ENCODE peak calls at places on chromosomes 12 and 14, in nine cellular contexts. E is A549, B is fibroblast of lung, T is transverse colon, I is neural progenitor cell, Y is RWPE1, M is left ventricle myocardium inferior, V is A673, W is keratinocyte. A is an unnamed sample.

GRCh38 chr12:132904718-132905328 is 17.4 kb upstream of the CHFR start:
- DNase-seq in E (no peak), B (peak), T (peak), I (peak), Y (peak), M (peak), V (peak), W (no peak), A (peak)

GRCh38 chr12:70227911-70228310 is 15.3 kb upstream of the CNOT2 start:
- DNase-seq in E (no peak), B (no peak), T (no peak), I (no peak), Y (no peak), M (no peak), V (no peak), W (no peak), A (no peak)

GRCh38 chr14:58109761-58110160 is 42.3 kb downstream of the ARMH4 start:
- DNase-seq in E (no peak), B (no peak), T (no peak), I (no peak), Y (no peak), M (no peak), V (no peak), W (no peak), A (no peak)

GRCh38 chr14:91315844-91316267 is 71.4 kb upstream of the GPR68 start:
- DNase-seq in E (no peak), B (no peak), T (peak), I (no peak), Y (no peak), M (no peak), V (no peak), W (no peak), A (no peak)

GRCh38 chr12:159131-159782 is 54.7 kb downstream of the SLC6A12 start:
- DNase-seq in E (no peak), B (no peak), T (no peak), I (peak), Y (no peak), M (no peak), V (no peak), W (no peak), A (no peak)

GRCh38 chr14:74144789-74145188 is 60.0 kb downstream of the LIN52 start:
- DNase-seq in E (no peak), B (no peak), T (no peak), I (no peak), Y (no peak), M (no peak), V (no peak), W (no peak), A (no peak)

GRCh38 chr12:108777156-108777555 is 45.8 kb upstream of the CORO1C start:
- DNase-seq in E (no peak), B (no peak), T (no peak), I (peak), Y (no peak), M (no peak), V (no peak), W (no peak), A (no peak)

GRCh38 chr12:129594098-129594497 is 309.7 kb downstream of the TMEM132D start:
- DNase-seq in E (no peak), B (peak), T (no peak), I (no peak), Y (no peak), M (no peak), V (no peak), W (no peak), A (no peak)

GRCh38 chr12:14614704-14615121 is 47.0 kb upstream of the PLBD1 start:
- DNase-seq in E (no peak), B (no peak), T (no peak), I (no peak), Y (no peak), M (no peak), V (peak), W (no peak), A (no peak)

GRCh38 chr12:48765753-48766162 is 23.1 kb downstream of the ADCY6 start:
- DNase-seq in E (no peak), B (no peak), T (no peak), I (no peak), Y (no peak), M (no peak), V (no peak), W (no peak), A (no peak)

GRCh38 chr12:102452605-102453004 is 27.8 kb downstream of the IGF1 start:
- DNase-seq in E (no peak), B (no peak), T (no peak), I (no peak), Y (no peak), M (no peak), V (no peak), W (no peak), A (no peak)

GRCh38 chr14:81153187-81153586 is 67.6 kb downstream of the GTF2A1 start:
- DNase-seq in E (no peak), B (no peak), T (no peak), I (no peak), Y (no peak), M (no peak), V (no peak), W (no peak), A (no peak)

DNA sequence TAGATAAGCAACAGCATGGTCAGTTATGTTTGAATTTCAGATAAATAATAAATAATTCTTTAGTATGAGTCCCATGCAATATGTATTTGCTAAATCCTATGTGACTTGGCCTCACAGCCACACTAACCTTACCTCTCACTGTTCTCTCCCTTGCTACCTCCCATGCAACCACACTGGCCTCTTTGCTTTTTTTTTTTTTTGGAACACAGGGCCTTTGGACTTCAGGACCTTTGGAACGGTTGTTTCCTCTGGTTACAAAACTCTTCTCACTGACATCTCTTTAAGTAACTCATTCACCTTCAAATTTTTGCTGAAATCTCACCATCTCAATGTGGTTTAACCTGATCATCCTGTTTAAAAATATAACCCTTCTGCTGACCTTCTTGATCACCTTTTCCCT is 193.9 kb downstream of the SSPN start:
- DNase-seq in E (no peak), B (no peak), T (no peak), I (no peak), Y (no peak), M (no peak), V (no peak), W (no peak), A (no peak)
- H3K27ac ChIP-seq in E (no peak), B (no peak), T (no peak), I (no peak), Y (no peak), M (no peak), V (no peak), W (no peak), A (no peak)

GRCh38 chr12:5650804-5651461 is 219.0 kb downstream of the NTF3 start:
- DNase-seq in E (no peak), B (no peak), T (no peak), I (no peak), Y (no peak), M (no peak), V (no peak), W (no peak), A (no peak)

GRCh38 chr12:5654019-5654418 is 222.1 kb downstream of the NTF3 start:
- DNase-seq in E (no peak), B (no peak), T (no peak), I (no peak), Y (no peak), M (no peak), V (no peak), W (no peak), A (no peak)

DNA sequence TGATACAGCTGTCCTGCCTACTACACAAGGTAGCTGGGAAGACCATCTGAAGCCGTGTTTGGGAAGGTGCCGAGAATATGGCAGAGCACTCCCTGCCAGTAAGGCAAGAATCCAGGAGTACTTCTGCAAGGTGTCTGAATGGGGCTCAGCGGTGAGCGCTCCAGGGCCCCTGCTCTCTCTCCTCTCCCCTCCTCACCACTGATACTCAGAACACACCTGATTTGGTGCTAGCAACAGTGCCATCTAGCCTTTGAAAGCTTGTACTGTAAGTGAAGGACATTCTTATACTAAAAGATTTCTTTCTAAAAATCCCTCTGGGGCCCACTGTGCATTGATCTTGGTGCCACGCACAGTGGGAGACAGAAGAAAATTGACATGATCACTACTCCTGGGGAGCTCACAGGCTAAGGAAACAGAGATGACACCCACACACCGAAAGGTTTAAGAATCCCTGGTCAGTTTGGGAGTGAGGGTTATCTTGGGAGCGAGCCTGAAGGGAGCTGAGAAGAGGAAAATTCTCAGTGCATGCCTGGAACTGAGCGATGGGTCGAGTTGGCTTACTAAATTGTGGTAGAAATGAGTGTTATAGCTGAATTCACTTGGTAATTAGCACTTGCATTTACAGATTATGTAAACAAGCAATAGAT is 216.9 kb downstream of the NTF3 start:
- DNase-seq in E (no peak), B (peak), T (no peak), I (peak), Y (peak), M (no peak), V (peak), W (no peak), A (no peak)
- TF ChIP-seq CTCF in E (peak), B (peak), T (peak), I (peak), Y (no peak), M (peak), V (peak), W (peak), A (no peak)

GRCh38 chr14:31229009-31229408 is 21.4 kb upstream of the HECTD1 start:
- DNase-seq in E (no peak), B (no peak), T (no peak), I (no peak), Y (no peak), M (no peak), V (no peak), W (no peak), A (no peak)

GRCh38 chr14:31228533-31228932 is 20.9 kb upstream of the HECTD1 start:
- DNase-seq in E (no peak), B (peak), T (no peak), I (no peak), Y (no peak), M (no peak), V (no peak), W (no peak), A (no peak)

GRCh38 chr14:31230559-31230958 is 23.0 kb upstream of the HECTD1 start:
- DNase-seq in E (no peak), B (no peak), T (no peak), I (no peak), Y (no peak), M (no peak), V (no peak), W (no peak), A (no peak)

GRCh38 chr14:31232081-31232480 is 24.5 kb upstream of the HECTD1 start:
- DNase-seq in E (no peak), B (no peak), T (peak), I (no peak), Y (no peak), M (no peak), V (no peak), W (no peak), A (no peak)

DNA sequence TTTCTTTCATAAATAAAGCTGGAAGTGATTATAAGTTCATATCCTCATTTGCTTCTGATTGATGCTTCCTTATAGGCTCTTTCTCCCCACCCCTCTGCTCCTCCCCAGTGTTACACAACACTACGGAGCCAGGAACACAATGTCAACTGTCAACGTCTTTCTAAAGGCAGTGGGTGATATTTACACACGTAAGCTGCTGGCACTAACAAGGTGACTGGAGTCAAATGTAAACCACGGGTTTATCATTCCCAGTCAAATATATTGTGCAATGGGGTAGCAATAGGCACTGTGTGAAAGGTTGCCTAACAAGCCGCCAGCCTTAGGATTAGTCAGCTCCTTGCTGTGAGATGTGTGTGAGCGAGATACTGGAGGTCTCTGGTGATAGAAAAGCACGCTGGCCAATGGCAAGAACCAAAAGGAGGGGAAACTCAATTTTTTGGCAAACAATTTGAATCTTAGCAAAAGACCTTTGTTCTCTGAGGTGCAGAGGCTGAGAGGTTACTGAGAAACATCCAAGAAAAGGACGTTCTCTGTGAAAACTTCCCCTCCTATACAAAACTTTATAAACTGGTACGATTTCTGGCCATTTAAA is 22.1 kb upstream of the HECTD1 start:
- DNase-seq in E (peak), B (peak), T (peak), I (peak), Y (peak), M (peak), V (peak), W (peak), A (peak)
- H3K27ac ChIP-seq in E (peak), B (peak), T (peak), I (no peak), Y (peak), M (peak), V (no peak), W (peak), A (no peak)

DNA sequence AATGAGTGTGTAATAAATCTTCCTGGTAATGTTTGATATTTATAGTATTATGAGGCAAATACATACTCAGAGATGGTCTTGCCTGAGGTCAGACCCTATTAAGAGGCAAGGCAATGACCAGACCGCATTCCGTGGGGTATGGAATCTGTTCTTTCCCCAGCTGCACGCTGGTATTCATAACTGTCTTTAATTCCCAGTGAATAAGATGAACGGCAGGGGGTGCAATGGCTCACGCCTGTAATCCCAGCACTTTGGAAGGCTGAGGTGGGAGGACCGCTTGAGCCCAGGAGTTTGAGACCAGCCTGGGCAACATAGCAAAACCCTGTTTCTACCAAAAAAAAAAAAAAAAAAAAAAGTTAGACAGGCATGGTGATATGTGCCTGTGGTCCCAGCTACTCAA is 44.6 kb downstream of the ERO1A start:
- DNase-seq in E (no peak), B (no peak), T (no peak), I (peak), Y (no peak), M (no peak), V (peak), W (no peak), A (no peak)
- TF ChIP-seq CTCF in E (peak), B (no peak), T (no peak), I (no peak), Y (no peak), M (no peak), V (peak), W (no peak), A (no peak)

GRCh38 chr12:5746020-5746419 is 199.0 kb downstream of the ANO2 start:
- DNase-seq in E (no peak), B (no peak), T (no peak), I (no peak), Y (no peak), M (no peak), V (no peak), W (no peak), A (no peak)
- H3K27ac ChIP-seq in E (no peak), B (no peak), T (no peak), I (no peak), Y (no peak), M (peak), V (no peak), W (no peak), A (no peak)

GRCh38 chr12:11685261-11685660 is 35.8 kb downstream of the ETV6 start:
- DNase-seq in E (no peak), B (no peak), T (no peak), I (no peak), Y (no peak), M (no peak), V (no peak), W (no peak), A (no peak)

GRCh38 chr12:11684811-11685210 is 35.3 kb downstream of the ETV6 start:
- DNase-seq in E (no peak), B (no peak), T (no peak), I (no peak), Y (no peak), M (no peak), V (no peak), W (no peak), A (peak)

GRCh38 chr12:11677752-11678151 is 28.3 kb downstream of the ETV6 start:
- DNase-seq in E (no peak), B (no peak), T (no peak), I (no peak), Y (no peak), M (peak), V (no peak), W (no peak), A (no peak)

GRCh38 chr12:11684393-11684792 is 34.9 kb downstream of the ETV6 start:
- DNase-seq in E (no peak), B (peak), T (no peak), I (no peak), Y (no peak), M (no peak), V (no peak), W (no peak), A (no peak)

GRCh38 chr12:11681211-11681610 is 31.7 kb downstream of the ETV6 start:
- DNase-seq in E (no peak), B (peak), T (no peak), I (no peak), Y (no peak), M (no peak), V (no peak), W (no peak), A (no peak)
- TF ChIP-seq CTCF in E (no peak), B (no peak), T (no peak), I (no peak), Y (no peak), M (no peak), V (no peak), W (no peak), A (no peak)

GRCh38 chr12:13005649-13006048 is 5.6 kb upstream of the HEBP1 start:
- DNase-seq in E (no peak), B (no peak), T (no peak), I (no peak), Y (no peak), M (no peak), V (no peak), W (no peak), A (no peak)
- H3K27ac ChIP-seq in E (no peak), B (no peak), T (no peak), I (no peak), Y (no peak), M (no peak), V (no peak), W (no peak), A (no peak)

GRCh38 chr12:67068204-67068731 is 200.9 kb upstream of the CAND1 start:
- DNase-seq in E (no peak), B (no peak), T (peak), I (peak), Y (no peak), M (no peak), V (peak), W (no peak), A (peak)
- TF ChIP-seq CTCF in E (peak), B (no peak), T (no peak), I (peak), Y (no peak), M (no peak), V (peak), W (no peak), A (no peak)

GRCh38 chr12:3641428-3641883 is 111.5 kb downstream of the CRACR2A start:
- DNase-seq in E (no peak), B (peak), T (no peak), I (no peak), Y (peak), M (no peak), V (no peak), W (peak), A (no peak)
- H3K27ac ChIP-seq in E (no peak), B (no peak), T (no peak), I (no peak), Y (peak), M (no peak), V (no peak), W (no peak), A (no peak)